ENCODE peak calls at places on chromosomes 3 and 15, in seven cellular contexts. Z is COR-L47, T is fibroblast of lung, E is ecto neural progenitor cell, D is NCI-H187, B is GM10248, S is SK-N-DZ. P is an unnamed sample.

GRCh38 chr15:85625856-85626255 is 168.9 kb downstream of the KLHL25 start:
- DNase-seq in E (no peak), B (no peak), Z (no peak), S (no peak), D (no peak), T (peak), P (no peak)

GRCh38 chr3:138348107-138348949 is at the start of gene MRAS:
- DNase-seq in E (peak), S (peak), D (no peak), B (no peak), T (peak), Z (peak), P (peak)

GRCh38 chr3:187403768-187404270 is 35.6 kb downstream of the RTP4 start:
- DNase-seq in Z (no peak), S (no peak), T (peak), B (no peak), E (no peak), D (no peak), P (no peak)

GRCh38 chr15:36896949-36897348 is 203.4 kb downstream of the MEIS2 start:
- DNase-seq in T (no peak), Z (no peak), D (no peak), B (no peak), S (no peak), E (no peak), P (no peak)

GRCh38 chr3:141804778-141805639 is 41.8 kb downstream of the GRK7 start:
- DNase-seq in B (no peak), T (no peak), E (no peak), Z (no peak), S (no peak), D (no peak), P (no peak)

GRCh38 chr3:22414239-22414638 is 663.2 kb upstream of the ZNF385D start:
- DNase-seq in Z (no peak), T (no peak), S (no peak), D (no peak), B (no peak), E (no peak), P (no peak)

GRCh38 chr3:79423417-79423816 is 344.4 kb downstream of the ROBO1 start:
- DNase-seq in S (no peak), T (no peak), D (no peak), B (no peak), E (no peak), Z (no peak), P (no peak)

GRCh38 chr15:82936966-82937647 is 15.4 kb downstream of the HOMER2 start:
- DNase-seq in D (no peak), S (no peak), B (no peak), Z (no peak), T (peak), E (no peak), P (no peak)

GRCh38 chr15:41773332-41773728 is 954 bp upstream of the MAPKBP1 start:
- DNase-seq in T (peak), E (no peak), B (no peak), S (peak), D (no peak), Z (no peak), P (no peak)

GRCh38 chr15:57909388-57909787 is 156.1 kb downstream of the ALDH1A2 start:
- DNase-seq in Z (no peak), E (no peak), T (no peak), B (no peak), S (no peak), D (no peak), P (no peak)

GRCh38 chr15:98324341-98324970 is 323.9 kb upstream of the IGF1R start:
- DNase-seq in E (no peak), Z (no peak), D (no peak), B (no peak), T (no peak), S (no peak), P (no peak)

GRCh38 chr15:58988011-58988785 is 735 bp downstream of the RNF111 start:
- DNase-seq in Z (peak), D (peak), B (peak), T (peak), E (peak), S (peak), P (peak)

GRCh38 chr3:127079211-127079610 is 96.3 kb downstream of the PLXNA1 start:
- DNase-seq in T (no peak), D (no peak), S (no peak), B (no peak), Z (no peak), E (no peak), P (no peak)

GRCh38 chr15:70523634-70524033 is 239.7 kb downstream of the UACA start:
- DNase-seq in Z (no peak), E (peak), B (no peak), T (no peak), D (no peak), S (no peak), P (peak)